ENCODE peak calls at places on chromosomes 2 and 18, in seven cellular contexts. V is IMR-90, L is lower lobe of right lung, X is fibroblast of villous mesenchyme, P is tibial artery, E is lung, N is GM12865. C is an unnamed sample.

GRCh38 chr18:73742959-73743358 is 404.7 kb downstream of the FBXO15 start:
- DNase-seq in V (peak), L (no peak), X (no peak), P (no peak), E (no peak), N (no peak), C (no peak)

GRCh38 chr2:193695367-193695766 is 1500.6 kb upstream of the TMEFF2 start:
- DNase-seq in V (no peak), L (no peak), X (peak), P (no peak), E (no peak), N (peak), C (no peak)

GRCh38 chr2:226943862-226944610 is 108.2 kb downstream of the RHBDD1 start:
- DNase-seq in V (no peak), L (no peak), X (no peak), P (no peak), E (no peak), N (peak), C (no peak)

GRCh38 chr2:112062894-112063293 is 7.8 kb downstream of the TMEM87B start:
- DNase-seq in V (no peak), L (no peak), X (no peak), P (no peak), E (no peak), N (peak), C (no peak)

GRCh38 chr2:25090801-25091200 is 48.9 kb downstream of the EFR3B start:
- DNase-seq in V (no peak), L (no peak), X (no peak), P (no peak), E (no peak), N (no peak), C (no peak)

GRCh38 chr2:30335981-30336538 is 104.7 kb downstream of the LBH start:
- DNase-seq in V (no peak), L (no peak), X (no peak), P (no peak), E (no peak), N (peak), C (no peak)

GRCh38 chr18:38940863-38941531 is 1375.4 kb upstream of the CELF4 start:
- DNase-seq in V (peak), L (no peak), X (no peak), P (no peak), E (no peak), N (peak), C (peak)

GRCh38 chr18:34339155-34339554 is 114.4 kb upstream of the NOL4 start:
- DNase-seq in V (no peak), L (no peak), X (no peak), P (no peak), E (no peak), N (no peak), C (no peak)

GRCh38 chr2:214069254-214069653 is 341.6 kb upstream of the VWC2L start:
- DNase-seq in V (peak), L (no peak), X (peak), P (peak), E (no peak), N (peak), C (no peak)

GRCh38 chr18:1659190-1659589 is 754.5 kb downstream of the ADCYAP1 start:
- DNase-seq in V (no peak), L (peak), X (no peak), P (no peak), E (peak), N (no peak), C (no peak)

GRCh38 chr2:38671946-38672345 is 6.0 kb downstream of the GALM start:
- DNase-seq in V (no peak), L (no peak), X (no peak), P (no peak), E (no peak), N (no peak), C (no peak)

GRCh38 chr2:22829806-22830205 is 555.2 kb upstream of the KLHL29 start:
- DNase-seq in V (no peak), L (no peak), X (no peak), P (no peak), E (no peak), N (no peak), C (no peak)

GRCh38 chr2:6556755-6557154 is 309.0 kb downstream of the CMPK2 start:
- DNase-seq in V (peak), L (no peak), X (peak), P (no peak), E (no peak), N (no peak), C (no peak)

GRCh38 chr2:53633441-53633840 is 134.2 kb upstream of the CHAC2 start:
- DNase-seq in V (peak), L (no peak), X (peak), P (no peak), E (no peak), N (no peak), C (no peak)

DNA sequence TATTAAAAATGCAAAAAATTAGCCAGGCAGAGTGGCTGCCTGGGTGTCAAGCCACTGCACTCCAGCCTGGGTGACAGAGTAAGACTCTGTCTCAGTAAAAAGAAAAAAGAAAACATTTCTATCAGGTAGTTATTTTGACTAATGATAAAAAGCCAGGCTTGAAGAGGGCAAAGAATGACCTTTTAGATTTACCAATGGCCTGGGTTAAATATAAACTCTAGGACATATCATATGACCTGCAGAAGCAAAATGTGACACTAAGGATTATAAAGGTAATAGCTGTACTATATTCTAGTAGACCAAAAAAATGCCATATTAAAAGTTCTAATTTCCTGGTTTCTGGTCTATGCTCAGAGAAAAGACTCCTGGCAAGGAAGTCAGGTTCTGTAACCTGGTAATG is 16.1 kb upstream of the STAMBP start:
- DNase-seq in V (no peak), L (no peak), X (no peak), P (no peak), E (no peak), N (no peak), C (no peak)
- TF ChIP-seq CTCF in V (no peak), L (no peak), X (no peak), P (no peak), E (no peak), N (no peak), C (no peak)

DNA sequence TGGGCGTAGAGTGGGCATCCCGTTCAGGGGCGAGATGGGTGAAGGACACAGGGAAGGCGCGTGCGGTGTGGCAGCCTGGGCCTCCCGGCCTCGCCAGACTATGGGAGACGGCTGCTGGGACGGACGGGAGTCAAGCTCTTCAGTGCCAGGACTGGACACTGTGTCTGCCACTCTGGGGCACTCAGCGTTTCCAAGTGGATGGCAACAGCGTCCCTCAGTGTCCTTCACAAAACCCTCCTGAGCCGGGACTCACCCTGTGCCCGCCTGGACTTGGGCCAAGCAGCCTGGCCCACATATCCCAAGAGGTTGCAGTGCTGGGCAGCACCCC is 16.3 kb upstream of the BOK start:
- DNase-seq in V (no peak), L (peak), X (no peak), P (no peak), E (peak), N (no peak), C (no peak)
- H3K4me3 ChIP-seq in V (no peak), L (no peak), X (no peak), P (no peak), E (no peak), N (no peak), C (no peak)

DNA sequence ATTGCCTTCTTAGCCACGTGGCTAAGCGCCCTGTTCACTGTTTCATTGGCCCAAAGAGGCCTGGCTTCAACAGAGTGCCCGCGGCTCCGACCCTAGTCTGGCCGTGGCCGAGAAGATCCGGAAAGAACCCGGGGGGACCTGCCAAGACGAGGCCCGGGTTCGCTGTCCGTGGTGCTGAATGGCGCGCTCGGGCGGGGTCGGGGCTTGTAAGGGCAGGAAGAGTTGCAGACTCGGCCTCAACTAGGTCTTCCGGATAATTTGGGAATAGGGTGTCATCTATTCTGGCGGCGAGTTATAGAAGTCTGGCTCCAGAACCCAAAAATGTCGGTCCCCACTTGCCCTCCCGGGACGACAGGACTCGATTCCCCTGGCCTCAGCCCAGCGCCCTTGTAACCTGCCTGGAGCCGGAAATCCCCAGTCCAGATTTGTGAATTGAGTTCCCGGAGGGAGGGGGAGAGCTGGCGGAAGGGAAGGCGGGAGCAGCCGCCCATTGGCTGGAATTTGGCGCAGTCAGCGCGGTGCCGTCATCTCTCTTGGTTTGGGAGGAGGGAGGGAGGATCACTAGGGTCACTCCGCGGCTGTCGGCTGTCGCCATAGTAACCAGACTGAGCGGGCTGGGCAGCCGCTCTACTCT is 3.5 kb downstream of the CDK5R2 start:
- DNase-seq in V (peak), L (peak), X (peak), P (peak), E (peak), N (peak), C (peak)
- TF ChIP-seq CTCF in V (no peak), L (no peak), X (no peak), P (no peak), E (no peak), N (no peak), C (no peak)

GRCh38 chr2:195596840-195597239 is 60.2 kb upstream of the SLC39A10 start:
- DNase-seq in V (no peak), L (no peak), X (no peak), P (no peak), E (no peak), N (no peak), C (no peak)

GRCh38 chr2:195594248-195594647 is 62.8 kb upstream of the SLC39A10 start:
- DNase-seq in V (no peak), L (no peak), X (no peak), P (no peak), E (no peak), N (peak), C (no peak)

GRCh38 chr2:195595825-195596224 is 61.2 kb upstream of the SLC39A10 start:
- DNase-seq in V (no peak), L (no peak), X (no peak), P (no peak), E (no peak), N (no peak), C (no peak)

GRCh38 chr2:195592101-195592500 is 64.9 kb upstream of the SLC39A10 start:
- DNase-seq in V (no peak), L (no peak), X (no peak), P (no peak), E (no peak), N (no peak), C (no peak)

DNA sequence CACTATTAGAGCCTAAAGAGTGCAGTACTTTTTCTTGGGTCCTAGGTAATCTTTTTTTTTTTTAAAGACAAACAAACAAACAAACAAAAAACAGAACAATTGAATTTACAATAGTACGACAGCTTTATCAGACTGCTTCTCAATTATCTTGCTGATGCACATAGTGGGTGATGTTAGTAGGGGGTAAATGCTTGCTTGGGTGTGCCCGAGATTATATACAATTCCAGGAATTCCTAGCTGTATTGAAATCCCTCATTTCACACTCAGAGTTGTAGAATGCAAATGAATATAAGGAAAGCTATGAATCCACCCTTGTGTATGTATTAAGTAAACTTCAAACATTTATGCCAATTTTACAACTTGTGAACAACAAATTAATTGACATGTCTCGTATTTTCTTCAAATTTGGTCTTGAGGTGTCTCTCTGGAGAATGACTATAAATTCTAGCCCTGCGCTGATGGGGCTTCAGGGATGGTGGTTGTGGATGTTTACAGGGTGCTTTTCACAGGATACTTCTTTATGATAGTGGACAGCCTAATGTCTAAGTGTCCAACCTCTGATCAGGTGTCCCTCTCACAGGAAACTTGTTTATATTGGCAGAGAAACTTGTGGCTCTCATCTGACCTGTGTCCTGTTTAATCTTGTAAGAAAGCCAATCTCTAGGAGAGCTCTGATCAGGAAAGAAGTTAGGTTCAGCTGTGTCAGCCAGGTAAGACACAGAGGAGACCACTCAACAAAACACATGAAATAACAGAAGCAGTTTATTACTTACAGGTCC is 61.9 kb upstream of the SLC39A10 start:
- DNase-seq in V (no peak), L (no peak), X (no peak), P (no peak), E (no peak), N (no peak), C (no peak)
- H3K4me3 ChIP-seq in V (no peak), L (no peak), X (no peak), P (no peak), E (no peak), N (no peak), C (no peak)

GRCh38 chr18:53944721-53945120 is 279.7 kb downstream of the MBD2 start:
- DNase-seq in V (no peak), L (no peak), X (no peak), P (no peak), E (no peak), N (peak), C (peak)

GRCh38 chr18:53947092-53947640 is 277.3 kb downstream of the MBD2 start:
- DNase-seq in V (no peak), L (no peak), X (no peak), P (no peak), E (no peak), N (no peak), C (peak)

GRCh38 chr18:53952700-53953099 is 271.8 kb downstream of the MBD2 start:
- DNase-seq in V (no peak), L (no peak), X (no peak), P (no peak), E (no peak), N (peak), C (no peak)

GRCh38 chr18:53946561-53946960 is 277.9 kb downstream of the MBD2 start:
- DNase-seq in V (no peak), L (no peak), X (no peak), P (no peak), E (no peak), N (no peak), C (no peak)

GRCh38 chr18:53950545-53950944 is 273.9 kb downstream of the MBD2 start:
- DNase-seq in V (no peak), L (no peak), X (no peak), P (no peak), E (no peak), N (no peak), C (no peak)
- TF ChIP-seq CTCF in V (no peak), L (no peak), X (no peak), P (no peak), E (no peak), N (no peak), C (no peak)

GRCh38 chr2:74459377-74460118 is 1.3 kb downstream of the WBP1 start:
- DNase-seq in V (no peak), L (no peak), X (no peak), P (no peak), E (no peak), N (no peak), C (no peak)

GRCh38 chr2:74457549-74458131 is 598 bp upstream of the WBP1 start:
- DNase-seq in V (no peak), L (peak), X (no peak), P (peak), E (peak), N (peak), C (peak)

GRCh38 chr2:74457129-74457548 is 1.1 kb upstream of the WBP1 start:
- DNase-seq in V (peak), L (no peak), X (no peak), P (no peak), E (no peak), N (no peak), C (no peak)

GRCh38 chr2:74458957-74459290 is 686 bp downstream of the WBP1 start:
- DNase-seq in V (no peak), L (no peak), X (peak), P (no peak), E (no peak), N (peak), C (no peak)

DNA sequence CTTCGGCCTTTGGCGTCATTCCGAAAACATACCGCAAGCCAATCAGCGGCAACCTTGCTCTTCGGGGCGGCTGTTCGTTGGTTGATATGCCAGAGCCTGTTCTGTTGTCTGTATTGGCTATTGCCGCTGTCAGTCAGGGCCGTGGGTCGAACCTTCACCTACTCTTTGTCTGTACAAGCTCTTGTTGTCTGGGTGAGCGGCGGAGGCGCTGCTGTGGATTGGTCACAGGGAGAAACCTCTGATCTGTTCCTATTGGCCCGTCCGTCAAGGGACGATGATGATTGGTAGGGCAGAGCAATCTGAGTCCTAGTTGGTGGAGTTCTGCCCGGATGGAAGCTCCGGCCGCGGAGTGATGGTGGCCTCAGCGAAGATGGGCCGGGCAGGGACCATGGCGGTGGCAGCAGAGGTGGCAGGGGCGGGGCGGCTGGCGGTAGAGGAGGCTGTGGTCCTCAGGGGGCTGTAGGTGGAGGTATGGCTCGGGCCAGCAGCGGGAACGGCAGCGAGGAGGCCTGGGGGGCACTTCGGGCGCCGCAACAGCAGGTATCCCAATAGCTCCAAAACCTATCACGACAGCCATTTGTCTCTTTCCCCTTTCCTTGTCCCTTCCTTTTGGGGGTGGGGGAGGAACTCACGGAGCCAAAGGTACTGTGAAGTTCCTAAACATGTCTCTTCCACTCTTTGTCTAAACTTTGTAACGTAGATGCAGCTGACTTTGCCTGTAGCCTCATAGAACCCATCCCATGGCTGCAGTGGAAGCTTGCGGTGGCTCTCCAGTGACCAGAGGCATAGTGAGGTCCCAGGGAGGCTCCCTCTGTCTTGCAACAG is at the start of gene WBP1:
- DNase-seq in V (peak), L (peak), X (peak), P (peak), E (peak), N (peak), C (peak)
- H3K4me3 ChIP-seq in V (peak), L (peak), X (peak), P (peak), E (peak), N (peak), C (peak)